ENCODE peak calls at places on chromosomes 13 and 19, in ten cellular contexts. N is heart left ventricle, Y is neural progenitor cell, Z is A673, F is AG09309, C is fibroblast of the aortic adventitia, D is heart right ventricle, K is tibial nerve, E is astrocyte, Q is AG04450. S is an unnamed sample.

GRCh38 chr19:45467456-45468158 is at the start of gene FOSB:
- DNase-seq in N (peak), Y (peak), Z (peak), F (no peak), C (peak), D (peak), K (peak), E (peak), Q (peak), S (peak)

GRCh38 chr13:83377486-83377885 is 504.8 kb downstream of the SLITRK1 start:
- DNase-seq in N (no peak), Y (no peak), Z (no peak), F (no peak), C (peak), D (no peak), K (no peak), E (no peak), Q (peak), S (no peak)

GRCh38 chr19:10768936-10769335 is 51.1 kb downstream of the DNM2 start:
- DNase-seq in N (no peak), Y (no peak), Z (no peak), F (no peak), C (no peak), D (no peak), K (no peak), E (no peak), Q (no peak), S (no peak)

GRCh38 chr19:29504454-29504853 is 21.3 kb upstream of the VSTM2B start:
- DNase-seq in N (no peak), Y (no peak), Z (no peak), F (no peak), C (no peak), D (no peak), K (no peak), E (no peak), Q (no peak), S (no peak)

GRCh38 chr13:74289861-74290260 is 155.7 kb upstream of the KLF12 start:
- DNase-seq in N (no peak), Y (no peak), Z (peak), F (no peak), C (no peak), D (no peak), K (no peak), E (no peak), Q (no peak), S (no peak)

GRCh38 chr13:25882732-25883357 is 169.0 kb downstream of the SHISA2 start:
- DNase-seq in N (no peak), Y (peak), Z (peak), F (no peak), C (no peak), D (no peak), K (no peak), E (no peak), Q (no peak), S (peak)

GRCh38 chr13:42064259-42064658 is 15.8 kb downstream of the DGKH start:
- DNase-seq in N (no peak), Y (no peak), Z (peak), F (no peak), C (peak), D (no peak), K (no peak), E (peak), Q (no peak), S (no peak)

GRCh38 chr13:38686635-38687245 is at the start of gene FREM2:
- DNase-seq in N (peak), Y (peak), Z (peak), F (no peak), C (no peak), D (no peak), K (no peak), E (peak), Q (no peak), S (peak)

GRCh38 chr13:40490086-40490723 is 176.2 kb downstream of the FOXO1 start:
- DNase-seq in N (no peak), Y (no peak), Z (no peak), F (no peak), C (no peak), D (no peak), K (no peak), E (no peak), Q (no peak), S (no peak)

GRCh38 chr19:45927565-45928261 is 13.1 kb upstream of the NANOS2 start:
- DNase-seq in N (peak), Y (peak), Z (peak), F (peak), C (peak), D (peak), K (peak), E (peak), Q (peak), S (peak)

GRCh38 chr19:16566161-16566560 is 6.1 kb downstream of the SLC35E1 start:
- DNase-seq in N (no peak), Y (no peak), Z (no peak), F (no peak), C (no peak), D (no peak), K (no peak), E (no peak), Q (no peak), S (no peak)

GRCh38 chr13:86298741-86299140 is 499.5 kb upstream of the SLITRK6 start:
- DNase-seq in N (no peak), Y (no peak), Z (peak), F (no peak), C (no peak), D (no peak), K (no peak), E (no peak), Q (no peak), S (no peak)

GRCh38 chr13:57739089-57739488 is 107.5 kb downstream of the PCDH17 start:
- DNase-seq in N (no peak), Y (no peak), Z (peak), F (no peak), C (no peak), D (no peak), K (no peak), E (no peak), Q (no peak), S (no peak)

GRCh38 chr13:79314652-79315051 is 91.4 kb downstream of the RBM26 start:
- DNase-seq in N (no peak), Y (no peak), Z (no peak), F (no peak), C (no peak), D (no peak), K (no peak), E (no peak), Q (no peak), S (no peak)

GRCh38 chr13:79108914-79109643 is 297.0 kb downstream of the RBM26 start:
- DNase-seq in N (no peak), Y (no peak), Z (no peak), F (no peak), C (no peak), D (no peak), K (no peak), E (no peak), Q (no peak), S (no peak)

GRCh38 chr19:17677002-17677401 is 11.2 kb downstream of the UNC13A start:
- DNase-seq in N (no peak), Y (peak), Z (no peak), F (no peak), C (no peak), D (no peak), K (no peak), E (no peak), Q (no peak), S (no peak)

GRCh38 chr13:24254151-24254810 is 55.1 kb upstream of the C1QTNF9 start:
- DNase-seq in N (no peak), Y (no peak), Z (no peak), F (no peak), C (no peak), D (no peak), K (no peak), E (no peak), Q (peak), S (no peak)

GRCh38 chr13:36344886-36345437 is 1.2 kb downstream of the SPART start:
- DNase-seq in N (no peak), Y (peak), Z (peak), F (no peak), C (peak), D (no peak), K (no peak), E (no peak), Q (no peak), S (peak)

GRCh38 chr13:109156181-109156935 is 526.9 kb downstream of the MYO16 start:
- DNase-seq in N (peak), Y (no peak), Z (peak), F (peak), C (peak), D (peak), K (no peak), E (peak), Q (peak), S (no peak)

GRCh38 chr19:45767881-45768643 is 990 bp downstream of the SIX5 start:
- DNase-seq in N (peak), Y (peak), Z (peak), F (no peak), C (peak), D (peak), K (peak), E (peak), Q (no peak), S (peak)

GRCh38 chr19:53082929-53083328 is 20.3 kb downstream of the ZNF160 start:
- DNase-seq in N (no peak), Y (no peak), Z (no peak), F (no peak), C (no peak), D (no peak), K (no peak), E (no peak), Q (no peak), S (no peak)

GRCh38 chr19:15812059-15812722 is 3.3 kb downstream of the OR10H1 start:
- DNase-seq in N (no peak), Y (no peak), Z (no peak), F (no peak), C (no peak), D (no peak), K (peak), E (no peak), Q (no peak), S (no peak)

GRCh38 chr19:42628411-42629135 is 33.8 kb upstream of the CEACAM8 start:
- DNase-seq in N (no peak), Y (no peak), Z (no peak), F (no peak), C (no peak), D (no peak), K (no peak), E (no peak), Q (no peak), S (no peak)

DNA sequence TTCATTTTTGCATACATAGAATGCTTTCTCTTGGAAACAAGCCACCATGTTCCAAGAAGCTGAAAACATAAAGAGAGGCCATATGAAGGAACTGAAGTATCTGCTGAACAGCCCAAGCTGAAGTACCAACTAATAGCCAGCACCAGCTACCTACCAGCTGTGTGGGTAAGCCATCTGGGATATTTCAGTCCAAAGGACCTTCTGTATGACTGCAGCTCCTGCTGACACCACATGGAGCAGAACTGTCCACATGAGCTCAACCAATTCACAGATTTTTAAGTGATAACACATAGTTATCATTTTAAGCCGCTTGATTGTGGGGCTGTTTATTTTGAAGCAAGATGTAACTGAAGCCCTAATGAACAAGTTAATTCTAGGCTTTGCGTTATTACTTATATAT is 621.1 kb upstream of the KLHL1 start:
- DNase-seq in N (no peak), Y (no peak), Z (no peak), F (no peak), C (no peak), D (no peak), K (no peak), E (no peak), Q (no peak), S (no peak)
- TF ChIP-seq CTCF in N (no peak), Y (no peak), Z (no peak), F (no peak), C (no peak), D (no peak), K (no peak), E (no peak), Q (no peak), S (peak)

GRCh38 chr19:13652810-13653590 is 111.3 kb upstream of the MRI1 start:
- DNase-seq in N (no peak), Y (no peak), Z (no peak), F (no peak), C (no peak), D (no peak), K (no peak), E (no peak), Q (no peak), S (no peak)
- H3K4me3 ChIP-seq in N (no peak), Y (no peak), Z (no peak), F (no peak), C (no peak), D (no peak), K (no peak), E (no peak), Q (no peak), S (no peak)

DNA sequence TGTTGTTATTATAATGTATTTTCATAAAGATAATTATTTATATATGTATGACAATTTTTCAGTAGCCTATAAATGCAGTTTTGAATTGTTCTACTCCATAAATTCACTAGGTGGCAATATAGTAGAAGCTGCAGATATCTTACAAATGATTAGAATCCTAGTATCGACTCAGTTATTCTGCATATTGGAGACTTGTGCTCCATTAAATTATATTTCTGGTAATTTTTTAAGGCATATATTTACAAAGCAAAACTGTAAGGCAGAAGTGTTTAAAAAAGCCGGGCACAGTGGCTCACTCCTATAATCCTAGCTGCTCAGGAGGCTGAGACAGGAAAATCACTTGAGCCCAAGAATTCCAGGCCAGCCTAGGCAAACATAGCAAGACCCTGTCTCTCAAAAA is 58.7 kb downstream of the DPY19L3 start:
- DNase-seq in N (no peak), Y (no peak), Z (peak), F (no peak), C (peak), D (no peak), K (no peak), E (no peak), Q (no peak), S (no peak)
- TF ChIP-seq CTCF in N (peak), Y (peak), Z (peak), F (peak), C (peak), D (no peak), K (peak), E (peak), Q (peak), S (peak)

GRCh38 chr13:90999401-90999800 is 348.1 kb upstream of the MIR17HG start:
- DNase-seq in N (no peak), Y (no peak), Z (no peak), F (no peak), C (no peak), D (no peak), K (no peak), E (no peak), Q (no peak), S (no peak)
- H3K4me3 ChIP-seq in N (no peak), Y (no peak), Z (no peak), F (no peak), C (no peak), D (no peak), K (no peak), E (no peak), Q (no peak), S (no peak)

GRCh38 chr19:48713041-48713863 is 6.3 kb downstream of the MAMSTR start:
- DNase-seq in N (no peak), Y (peak), Z (no peak), F (no peak), C (no peak), D (no peak), K (no peak), E (no peak), Q (no peak), S (peak)
- TF ChIP-seq CTCF in N (no peak), Y (peak), Z (no peak), F (peak), C (peak), D (no peak), K (no peak), E (no peak), Q (peak), S (peak)

GRCh38 chr13:30737511-30738342 is 2.4 kb downstream of the ALOX5AP start:
- DNase-seq in N (no peak), Y (no peak), Z (no peak), F (no peak), C (no peak), D (no peak), K (no peak), E (no peak), Q (no peak), S (no peak)
- H3K4me3 ChIP-seq in N (peak), Y (no peak), Z (no peak), F (no peak), C (no peak), D (no peak), K (no peak), E (no peak), Q (no peak), S (no peak)

GRCh38 chr13:33265607-33266006 is 19.9 kb downstream of the STARD13 start:
- DNase-seq in N (no peak), Y (no peak), Z (no peak), F (no peak), C (no peak), D (no peak), K (no peak), E (no peak), Q (no peak), S (no peak)
- TF ChIP-seq CTCF in N (no peak), Y (no peak), Z (no peak), F (no peak), C (no peak), D (no peak), K (no peak), E (no peak), Q (no peak), S (no peak)

DNA sequence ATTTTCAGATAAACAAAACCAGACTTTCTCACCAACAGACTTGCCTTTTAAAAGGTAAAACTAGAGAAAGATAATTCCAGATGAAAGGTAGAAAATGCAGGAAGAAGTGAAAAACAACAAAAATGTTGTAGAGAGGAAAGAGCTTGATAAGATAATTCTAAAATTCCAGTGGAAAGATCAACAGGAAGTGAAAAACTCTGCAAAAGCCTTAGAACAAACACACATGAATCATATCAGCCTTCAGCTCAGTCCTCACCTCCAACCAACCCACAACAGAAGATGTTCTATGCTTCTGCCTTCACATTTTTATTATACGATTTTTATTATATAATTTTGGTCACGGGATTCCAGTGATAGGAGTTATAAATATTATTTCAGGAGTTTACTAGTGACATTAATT is 57.8 kb downstream of the GADD45B start:
- DNase-seq in N (no peak), Y (no peak), Z (no peak), F (no peak), C (peak), D (no peak), K (no peak), E (no peak), Q (no peak), S (no peak)
- H3K4me3 ChIP-seq in N (no peak), Y (no peak), Z (no peak), F (no peak), C (no peak), D (no peak), K (no peak), E (no peak), Q (no peak), S (peak)

DNA sequence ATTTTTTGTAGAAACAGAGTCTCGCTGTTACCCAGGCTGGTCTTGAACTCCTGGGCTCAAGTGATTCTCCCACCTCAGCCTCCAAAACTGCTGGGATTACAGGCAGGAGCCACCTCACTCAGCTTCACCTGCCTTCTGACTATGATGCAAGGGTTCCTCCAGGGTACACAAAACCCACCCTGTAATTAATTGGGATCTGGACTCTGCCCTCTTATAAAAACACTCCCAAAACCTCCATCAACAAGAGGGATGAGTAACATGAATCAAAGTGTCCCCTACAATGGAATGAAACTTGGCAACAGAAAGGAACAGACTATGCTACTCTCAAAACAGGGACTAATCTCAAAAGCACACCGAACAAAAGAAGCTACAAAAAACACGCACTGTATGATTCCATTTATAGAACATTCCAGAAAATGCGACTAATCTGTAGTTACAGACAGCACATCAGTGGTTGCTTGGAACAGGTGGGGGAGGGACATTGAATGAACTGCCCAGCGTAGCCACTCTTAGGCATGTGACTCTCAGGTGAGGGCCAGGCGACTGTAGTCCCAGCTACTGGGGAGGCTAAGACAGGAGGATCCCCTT is 3.2 kb upstream of the PRR36 start:
- DNase-seq in N (no peak), Y (no peak), Z (no peak), F (no peak), C (no peak), D (no peak), K (no peak), E (no peak), Q (no peak), S (no peak)
- TF ChIP-seq CTCF in N (no peak), Y (no peak), Z (no peak), F (no peak), C (no peak), D (no peak), K (no peak), E (no peak), Q (no peak), S (no peak)

S was measured in endodermal cell.